ENCODE peak calls at places on chromosomes 5 and 9, in five cellular contexts. K, H, R, A and P are unnamed samples.
A peak's percentile ranks its signal among the peaks of the same experiment; 100 is the strongest.

GRCh38 chr9:32431196-32431595 is 46.8 kb downstream of the ACO1 start:
- DNase-seq in K (no peak), H (no peak), R (no peak), A (no peak), P (no peak)

GRCh38 chr5:40834391-40834848 is 602 bp downstream of the RPL37 start:
- DNase-seq in K (peak; percentile 39), H (no peak), R (peak; percentile 53), A (peak; percentile 21), P (no peak)

GRCh38 chr9:127182901-127183746 is 60.7 kb upstream of the ANGPTL2 start:
- DNase-seq in K (no peak), H (peak; percentile 25), R (peak; percentile 32), A (no peak), P (no peak)

GRCh38 chr5:115168829-115169391 is 798 bp downstream of the TRIM36 start:
- DNase-seq in K (no peak), H (no peak), R (peak; percentile 52), A (no peak), P (no peak)

GRCh38 chr5:54701179-54701578 is 183.6 kb downstream of the SNX18 start:
- DNase-seq in K (no peak), H (no peak), R (no peak), A (no peak), P (no peak)

GRCh38 chr5:34831328-34831727 is 7.6 kb upstream of the TTC23L start:
- DNase-seq in K (no peak), H (no peak), R (no peak), A (no peak), P (no peak)

GRCh38 chr5:77630246-77631165 is 8.0 kb downstream of the OTP start:
- DNase-seq in K (peak; percentile 43), H (peak; percentile 58), R (peak; percentile 64), A (no peak), P (no peak)

GRCh38 chr9:128684325-128685021 is 4.5 kb upstream of the SET start:
- DNase-seq in K (peak; percentile 92), H (peak; percentile 89), R (peak; percentile 95), A (peak; percentile 56), P (peak; percentile 81)

GRCh38 chr9:124022201-124023121 is 10.9 kb downstream of the LHX2 start:
- DNase-seq in K (no peak), H (no peak), R (no peak), A (no peak), P (no peak)

GRCh38 chr5:130324953-130325671 is 420.8 kb downstream of the CHSY3 start:
- DNase-seq in K (no peak), H (no peak), R (no peak), A (no peak), P (no peak)

GRCh38 chr9:105363842-105364241 is 84.0 kb upstream of the FSD1L start:
- DNase-seq in K (no peak), H (no peak), R (no peak), A (no peak), P (no peak)

GRCh38 chr9:29160763-29161353 is 1587.6 kb upstream of the C9orf72 start:
- DNase-seq in K (no peak), H (no peak), R (no peak), A (no peak), P (no peak)

GRCh38 chr5:149796025-149796424 is 65.9 kb downstream of the PPARGC1B start:
- DNase-seq in K (no peak), H (no peak), R (no peak), A (no peak), P (no peak)

GRCh38 chr5:163730206-163730782 is 224.9 kb downstream of the MAT2B start:
- DNase-seq in K (no peak), H (no peak), R (peak; percentile 50), A (no peak), P (no peak)

GRCh38 chr5:176789873-176790615 is 20.3 kb upstream of the UNC5A start:
- DNase-seq in K (no peak), H (no peak), R (no peak), A (no peak), P (no peak)

GRCh38 chr9:114449236-114449635 is 56.0 kb downstream of the WHRN start:
- DNase-seq in K (no peak), H (no peak), R (no peak), A (no peak), P (no peak)

GRCh38 chr5:62268239-62268638 is 37.8 kb upstream of the KIF2A start:
- DNase-seq in K (no peak), H (no peak), R (no peak), A (no peak), P (no peak)

GRCh38 chr5:68245325-68245724 is 29.8 kb downstream of the PIK3R1 start:
- DNase-seq in K (no peak), H (no peak), R (no peak), A (no peak), P (no peak)

GRCh38 chr5:60504342-60504741 is 195.6 kb downstream of the DEPDC1B start:
- DNase-seq in K (no peak), H (no peak), R (no peak), A (no peak), P (no peak)

GRCh38 chr5:68134033-68134668 is 81.4 kb upstream of the PIK3R1 start:
- DNase-seq in K (no peak), H (peak; percentile 92), R (no peak), A (no peak), P (no peak)

GRCh38 chr5:109327572-109327971 is 82.2 kb downstream of the PJA2 start:
- DNase-seq in K (no peak), H (no peak), R (no peak), A (no peak), P (no peak)

GRCh38 chr9:27569406-27569805 is 3.9 kb downstream of the C9orf72 start:
- DNase-seq in K (no peak), H (no peak), R (no peak), A (no peak), P (no peak)

GRCh38 chr9:27572566-27572917 is 739 bp downstream of the C9orf72 start:
- DNase-seq in K (peak; percentile 57), H (no peak), R (peak; percentile 86), A (no peak), P (no peak)

GRCh38 chr9:27573699-27574265 is 501 bp upstream of the C9orf72 start:
- DNase-seq in K (peak; percentile 98), H (peak; percentile 97), R (peak; percentile 100), A (peak; percentile 95), P (peak; percentile 96)

GRCh38 chr9:27572036-27572435 is 1.2 kb downstream of the C9orf72 start:
- DNase-seq in K (no peak), H (no peak), R (no peak), A (no peak), P (no peak)

DNA sequence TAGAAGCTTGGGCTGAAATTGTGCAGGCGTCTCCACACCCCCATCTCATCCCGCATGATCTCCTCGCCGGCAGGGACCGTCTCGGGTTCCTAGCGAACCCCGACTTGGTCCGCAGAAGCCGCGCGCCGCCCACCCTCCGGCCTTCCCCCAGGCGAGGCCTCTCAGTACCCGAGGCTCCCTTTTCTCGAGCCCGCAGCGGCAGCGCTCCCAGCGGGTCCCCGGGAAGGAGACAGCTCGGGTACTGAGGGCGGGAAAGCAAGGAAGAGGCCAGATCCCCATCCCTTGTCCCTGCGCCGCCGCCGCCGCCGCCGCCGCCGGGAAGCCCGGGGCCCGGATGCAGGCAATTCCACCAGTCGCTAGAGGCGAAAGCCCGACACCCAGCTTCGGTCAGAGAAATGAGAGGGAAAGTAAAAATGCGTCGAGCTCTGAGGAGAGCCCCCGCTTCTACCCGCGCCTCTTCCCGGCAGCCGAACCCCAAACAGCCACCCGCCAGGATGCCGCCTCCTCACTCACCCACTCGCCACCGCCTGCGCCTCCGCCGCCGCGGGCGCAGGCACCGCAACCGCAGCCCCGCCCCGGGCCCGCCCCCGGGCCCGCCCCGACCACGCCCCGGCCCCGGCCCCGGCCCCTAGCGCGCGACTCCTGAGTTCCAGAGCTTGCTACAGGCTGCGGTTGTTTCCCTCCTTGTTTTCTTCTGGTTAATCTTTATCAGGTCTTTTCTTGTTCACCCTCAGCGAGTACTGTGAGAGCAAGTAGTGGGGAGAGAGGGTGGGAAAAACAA is at the start of gene C9orf72:
- DNase-seq in K (peak; percentile 84), H (peak; percentile 91), R (peak; percentile 92), A (peak; percentile 87), P (peak; percentile 82)
- TF ChIP-seq POLR2A in K (no peak), H (peak; percentile 92), R (peak; percentile 71), A (peak; percentile 86), P (peak; percentile 78)

GRCh38 chr5:38641003-38641402 is 84.6 kb upstream of the LIFR start:
- DNase-seq in K (no peak), H (no peak), R (no peak), A (no peak), P (no peak)

GRCh38 chr5:38648703-38649291 is 92.4 kb upstream of the LIFR start:
- DNase-seq in K (no peak), H (no peak), R (no peak), A (no peak), P (no peak)

GRCh38 chr5:38650540-38651275 is 94.3 kb upstream of the LIFR start:
- DNase-seq in K (no peak), H (no peak), R (no peak), A (no peak), P (no peak)

GRCh38 chr5:38642194-38642987 is 85.9 kb upstream of the LIFR start:
- DNase-seq in K (no peak), H (no peak), R (no peak), A (no peak), P (no peak)

GRCh38 chr5:38645508-38645907 is 89.1 kb upstream of the LIFR start:
- DNase-seq in K (no peak), H (no peak), R (no peak), A (no peak), P (peak; percentile 56)
- H3K4me3 ChIP-seq in K (no peak overlapping the region), H (no peak overlapping the region), R (no peak overlapping the region), A (no peak overlapping the region), P (no peak overlapping the region)

GRCh38 chr9:110076894-110077725 is 130.8 kb downstream of the C9orf152 start:
- DNase-seq in K (no peak), H (no peak), R (no peak), A (no peak), P (no peak)
- H3K36me3 ChIP-seq in K (no peaks in the 10 kb centered on the region), H (no peaks in the 10 kb centered on the region), R (no peaks in the 10 kb centered on the region), A (no peaks in the 10 kb centered on the region), P (no peaks in the 10 kb centered on the region)

GRCh38 chr5:50440651-50441478 is at the start of gene EMB:
- DNase-seq in K (peak; percentile 66), H (peak; percentile 71), R (peak; percentile 95), A (peak; percentile 38), P (peak; percentile 71)
- TF ChIP-seq POLR2A in K (no peak), H (no peak), R (peak; percentile 62), A (no peak), P (no peak)

GRCh38 chr9:34070601-34071340 is 22.1 kb upstream of the UBAP2 start:
- DNase-seq in K (no peak), H (no peak), R (no peak), A (no peak), P (no peak)

GRCh38 chr9:34069831-34070230 is 21.1 kb upstream of the UBAP2 start:
- DNase-seq in K (no peak), H (no peak), R (no peak), A (no peak), P (no peak)

GRCh38 chr9:34072868-34073590 is 24.3 kb upstream of the UBAP2 start:
- DNase-seq in K (peak; percentile 47), H (peak; percentile 27), R (peak; percentile 68), A (no peak), P (no peak)

GRCh38 chr9:34072410-34072809 is 23.7 kb upstream of the UBAP2 start:
- DNase-seq in K (peak; percentile 26), H (no peak), R (no peak), A (no peak), P (no peak)
- H3K4me3 ChIP-seq in K (no peak overlapping the region), H (no peak overlapping the region), R (no peak overlapping the region), A (no peak overlapping the region), P (no peak overlapping the region)